ENCODE peak calls at places on chromosomes 4 and X, in seven cellular contexts. Z is mesenchymal stem cell; V is psoas muscle; Y is fibroblast of lung; G is GM23248; L is CD4-positive, CD25-positive, alpha-beta regulatory T cell; I is effector memory CD4-positive, alpha-beta T cell. J is an unnamed sample. For H3K27me3, the result is how much of the 10 kb centered on the place peaks cover.

GRCh38 chr4:15652191-15652590 is 3.0 kb downstream of the FBXL5 start:
- DNase-seq in L (no peak), I (no peak), Y (peak), V (no peak), Z (no peak), G (peak), J (no peak)

GRCh38 chr4:163161536-163162205 is 5.0 kb downstream of the NAF1 start:
- DNase-seq in G (peak), V (no peak), Y (peak), I (no peak), L (no peak), Z (peak), J (no peak)

GRCh38 chr4:163755013-163755412 is 260.5 kb downstream of the TMA16 start:
- DNase-seq in V (no peak), G (peak), L (no peak), I (no peak), Y (peak), Z (peak), J (no peak)

GRCh38 chrX:21838937-21839333 is 482 bp upstream of the MBTPS2 start:
- DNase-seq in L (no peak), I (no peak), G (peak), V (no peak), Y (peak), Z (peak), J (no peak)

GRCh38 chr4:578451-579443 is 2.7 kb upstream of the TMEM271 start:
- DNase-seq in V (no peak), G (no peak), L (no peak), Z (no peak), Y (no peak), I (no peak), J (no peak)

GRCh38 chrX:30576881-30577280 is 685 bp downstream of the TASL start:
- DNase-seq in V (no peak), G (no peak), Z (no peak), L (no peak), I (no peak), Y (no peak), J (no peak)

GRCh38 chr4:8201341-8201781 is 2.3 kb downstream of the SH3TC1 start:
- DNase-seq in Y (no peak), L (peak), Z (no peak), I (peak), G (no peak), V (no peak), J (no peak)

GRCh38 chrX:112704226-112704625 is 24.5 kb upstream of the LHFPL1 start:
- DNase-seq in Z (no peak), L (no peak), Y (no peak), G (no peak), V (no peak), I (no peak), J (no peak)

GRCh38 chr4:152735302-152735917 is 44.1 kb downstream of the TIGD4 start:
- DNase-seq in Z (peak), I (no peak), V (no peak), Y (peak), L (no peak), G (peak), J (no peak)

GRCh38 chr4:824461-825062 is 1.4 kb downstream of the CPLX1 start:
- DNase-seq in Y (no peak), Z (peak), L (no peak), G (no peak), V (no peak), I (no peak), J (peak)

GRCh38 chr4:14729605-14730004 is 272.7 kb upstream of the CPEB2 start:
- DNase-seq in Z (no peak), Y (no peak), G (no peak), L (no peak), I (no peak), V (no peak), J (no peak)

GRCh38 chr4:8384397-8385060 is 56.0 kb downstream of the ACOX3 start:
- DNase-seq in L (no peak), Z (no peak), G (no peak), V (no peak), I (no peak), Y (no peak), J (no peak)

GRCh38 chrX:18956322-18957032 is 27.4 kb downstream of the PHKA2 start:
- DNase-seq in I (no peak), G (no peak), L (no peak), Z (no peak), Y (no peak), V (no peak), J (no peak)

GRCh38 chrX:131783555-131784338 is 239.4 kb upstream of the STK26 start:
- DNase-seq in Z (no peak), L (no peak), Y (peak), I (peak), V (peak), G (no peak), J (no peak)

GRCh38 chrX:119790977-119791436 is 423 bp downstream of the RPL39 start:
- DNase-seq in L (peak), Y (peak), I (peak), Z (peak), V (no peak), G (peak), J (no peak)

GRCh38 chr4:76607266-76607799 is 172.3 kb downstream of the SHROOM3 start:
- DNase-seq in L (no peak), G (peak), Z (peak), I (no peak), Y (peak), V (no peak), J (no peak)

GRCh38 chr4:41339812-41340809 is 83.4 kb downstream of the UCHL1 start:
- DNase-seq in L (no peak), Z (peak), V (no peak), I (no peak), Y (peak), G (peak), J (no peak)

GRCh38 chr4:19700951-19701350 is 550.8 kb upstream of the SLIT2 start:
- DNase-seq in V (no peak), Y (peak), L (no peak), Z (no peak), G (peak), I (no peak), J (no peak)

GRCh38 chr4:167622481-167623240 is 388.4 kb upstream of the SPOCK3 start:
- DNase-seq in Y (peak), V (peak), I (no peak), L (no peak), Z (peak), G (peak), J (no peak)

GRCh38 chr4:118772149-118773081 is 63.5 kb downstream of the SEC24D start:
- DNase-seq in Z (peak), Y (peak), G (peak), L (no peak), I (no peak), V (no peak), J (no peak)

GRCh38 chr4:38803833-38804653 is 548 bp downstream of the TLR1 start:
- DNase-seq in I (no peak), V (no peak), Z (no peak), Y (no peak), L (no peak), G (no peak), J (no peak)

GRCh38 chr4:128285085-128286023 is 2.3 kb downstream of the PGRMC2 start:
- DNase-seq in I (no peak), Z (no peak), V (no peak), G (peak), Y (peak), L (no peak), J (no peak)

DNA sequence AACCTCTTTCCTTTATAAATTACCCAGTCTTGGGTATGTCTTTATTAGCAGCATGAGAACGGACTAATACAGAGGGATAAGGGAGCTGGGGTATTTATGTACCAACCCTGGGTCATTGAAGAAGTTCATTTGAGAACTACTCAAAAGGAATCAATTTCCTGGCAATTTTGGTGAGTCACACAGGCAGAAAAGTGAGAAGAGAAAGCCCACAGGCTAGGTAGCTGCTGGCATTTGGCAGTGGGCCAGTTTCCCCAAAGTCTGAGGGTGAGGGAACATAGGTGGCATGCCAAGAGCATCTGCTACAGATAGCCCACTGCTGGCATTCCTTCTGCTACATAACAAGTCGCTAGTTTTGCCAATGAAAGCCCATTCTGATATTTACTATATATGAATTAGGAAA is 411.2 kb downstream of the MID1IP1 start:
- DNase-seq in G (no peak), V (no peak), Z (no peak), I (no peak), Y (no peak), L (no peak), J (no peak)
- H3K27me3 ChIP-seq in G (under half), V (under half), Z (half or more), I (under half), Y (under half), L (under half), J (under half)

GRCh38 chrX:10048695-10049094 is 81.5 kb downstream of the CLDN34 start:
- DNase-seq in Z (no peak), I (no peak), G (peak), Y (no peak), L (no peak), V (no peak), J (no peak)
- H3K4me3 ChIP-seq in Z (no peak), I (no peak), G (peak), Y (no peak), L (no peak), V (no peak), J (no peak)

DNA sequence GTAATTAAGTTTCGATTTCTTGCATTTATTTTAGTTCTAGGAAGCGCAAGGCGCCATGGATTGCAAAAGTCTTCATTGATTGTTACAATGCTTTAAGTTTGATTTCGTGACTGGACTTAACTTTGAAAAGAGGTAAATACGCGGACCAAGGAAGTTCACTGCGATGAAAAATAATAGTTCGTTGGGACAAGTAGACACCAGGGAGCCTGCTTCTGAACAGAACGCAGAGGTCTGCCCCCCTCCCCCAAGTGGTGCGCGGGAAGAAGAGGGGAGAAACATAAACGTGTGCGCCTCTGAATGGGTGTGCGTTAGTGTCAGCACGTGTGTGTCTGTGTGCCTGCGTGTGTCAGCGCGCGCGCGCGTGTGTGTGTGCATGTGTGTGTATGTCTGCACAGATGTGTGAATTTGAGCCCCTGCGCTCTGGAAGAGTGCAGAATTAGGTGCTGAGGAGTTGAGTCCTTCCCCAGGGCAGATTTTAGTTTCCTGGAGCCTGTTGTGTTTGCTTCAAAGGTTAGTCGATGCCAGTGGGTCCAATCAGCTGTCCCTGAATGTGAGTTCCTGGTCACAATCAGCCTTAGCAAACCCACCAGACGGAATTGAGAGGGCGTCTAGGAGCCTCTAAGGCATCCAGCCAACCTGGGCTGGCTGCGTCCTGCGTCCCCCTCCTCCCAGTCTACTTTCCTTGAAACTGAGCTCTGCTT is 5.8 kb upstream of the POU4F2 start:
- DNase-seq in Z (no peak), G (no peak), V (no peak), L (no peak), Y (no peak), I (no peak), J (no peak)
- H3K27me3 ChIP-seq in Z (half or more), G (half or more), V (half or more), L (under half), Y (under half), I (under half), J (under half)

GRCh38 chr4:116015549-116015948 is 902.1 kb upstream of the NDST4 start:
- DNase-seq in I (no peak), L (no peak), V (no peak), Y (no peak), G (no peak), Z (no peak), J (no peak)
- H3K4me3 ChIP-seq in I (no peak), L (no peak), V (no peak), Y (no peak), G (no peak), Z (no peak), J (no peak)

J was measured in CD8-positive, alpha-beta memory T cell.